ENCODE peak calls at places on chromosome 9, in eight cellular contexts. V is nephron progenitor cell; H is non-pigmented ciliary epithelial cell; C is KBM-7; I is CD8-positive, alpha-beta T cell; E is M059J; X is anterior cingulate cortex; K is GM23338. Q is an unnamed sample.

GRCh38 chr9:136426787-136427186 is 12.9 kb downstream of the INPP5E start:
- DNase-seq in V (no peak), H (no peak), C (no peak), I (no peak), E (no peak), X (no peak), K (no peak), Q (no peak)

GRCh38 chr9:113536166-113536482 is 72.6 kb downstream of the RGS3 start:
- DNase-seq in V (no peak), H (no peak), C (no peak), I (no peak), E (no peak), X (no peak), K (peak), Q (no peak)

GRCh38 chr9:133119461-133120342 is 1.3 kb downstream of the RALGDS start:
- DNase-seq in V (peak), H (no peak), C (no peak), I (no peak), E (no peak), X (no peak), K (peak), Q (no peak)

GRCh38 chr9:133707761-133708122 is 30.4 kb downstream of the SARDH start:
- DNase-seq in V (peak), H (no peak), C (no peak), I (no peak), E (no peak), X (no peak), K (no peak), Q (no peak)

GRCh38 chr9:127185931-127186781 is 63.7 kb upstream of the ANGPTL2 start:
- DNase-seq in V (no peak), H (no peak), C (no peak), I (no peak), E (no peak), X (peak), K (no peak), Q (no peak)

GRCh38 chr9:38109601-38110000 is 40.6 kb upstream of the SHB start:
- DNase-seq in V (no peak), H (no peak), C (no peak), I (no peak), E (no peak), X (no peak), K (no peak), Q (no peak)

GRCh38 chr9:130453487-130453886 is 8.7 kb downstream of the ASS1 start:
- DNase-seq in V (no peak), H (no peak), C (no peak), I (no peak), E (peak), X (no peak), K (no peak), Q (peak)

GRCh38 chr9:93132287-93132927 is 1.6 kb downstream of the NINJ1 start:
- DNase-seq in V (no peak), H (no peak), C (no peak), I (no peak), E (peak), X (no peak), K (peak), Q (no peak)

GRCh38 chr9:116959775-116960174 is 272.7 kb downstream of the TRIM32 start:
- DNase-seq in V (peak), H (no peak), C (no peak), I (no peak), E (peak), X (no peak), K (peak), Q (peak)

GRCh38 chr9:94018628-94019027 is 63.5 kb upstream of the BARX1 start:
- DNase-seq in V (no peak), H (no peak), C (no peak), I (no peak), E (no peak), X (no peak), K (no peak), Q (no peak)

GRCh38 chr9:135075234-135076142 is 12.0 kb upstream of the OLFM1 start:
- DNase-seq in V (peak), H (no peak), C (no peak), I (no peak), E (no peak), X (no peak), K (peak), Q (no peak)

GRCh38 chr9:129627556-129628492 is 1.9 kb downstream of the NTMT1 start:
- DNase-seq in V (no peak), H (no peak), C (no peak), I (no peak), E (peak), X (no peak), K (no peak), Q (no peak)

GRCh38 chr9:111839387-111839786 is 44.6 kb upstream of the SHOC1 start:
- DNase-seq in V (no peak), H (no peak), C (peak), I (no peak), E (peak), X (no peak), K (no peak), Q (no peak)

GRCh38 chr9:16361118-16361517 is 509.4 kb downstream of the BNC2 start:
- DNase-seq in V (no peak), H (no peak), C (no peak), I (no peak), E (no peak), X (no peak), K (no peak), Q (no peak)

GRCh38 chr9:125463926-125464325 is 202.3 kb downstream of the GAPVD1 start:
- DNase-seq in V (no peak), H (no peak), C (no peak), I (no peak), E (no peak), X (no peak), K (no peak), Q (no peak)

GRCh38 chr9:128203024-128203841 is at the start of gene DNM1:
- DNase-seq in V (peak), H (no peak), C (peak), I (peak), E (peak), X (no peak), K (peak), Q (no peak)

GRCh38 chr9:135307314-135307713 is 172.3 kb upstream of the PPP1R26 start:
- DNase-seq in V (no peak), H (no peak), C (no peak), I (no peak), E (no peak), X (no peak), K (no peak), Q (no peak)

GRCh38 chr9:88085481-88085880 is 52.8 kb downstream of the SPATA31C2 start:
- DNase-seq in V (no peak), H (no peak), C (no peak), I (no peak), E (peak), X (no peak), K (no peak), Q (no peak)

GRCh38 chr9:33225319-33226152 is 14.4 kb upstream of the SPINK4 start:
- DNase-seq in V (peak), H (peak), C (peak), I (peak), E (peak), X (no peak), K (peak), Q (no peak)

GRCh38 chr9:88535932-88536324 is 950 bp downstream of the NXNL2 start:
- DNase-seq in V (no peak), H (no peak), C (no peak), I (no peak), E (no peak), X (no peak), K (peak), Q (no peak)

GRCh38 chr9:137167752-137168574 is 1.9 kb downstream of the LRRC26 start:
- DNase-seq in V (peak), H (no peak), C (peak), I (no peak), E (no peak), X (no peak), K (peak), Q (no peak)

GRCh38 chr9:89153618-89154017 is 25.0 kb downstream of the SHC3 start:
- DNase-seq in V (no peak), H (peak), C (no peak), I (no peak), E (peak), X (no peak), K (no peak), Q (no peak)

GRCh38 chr9:93200449-93200742 is 16.5 kb downstream of the WNK2 start:
- DNase-seq in V (no peak), H (no peak), C (no peak), I (no peak), E (no peak), X (no peak), K (no peak), Q (no peak)

GRCh38 chr9:118568704-118569103 is 800.5 kb downstream of the BRINP1 start:
- DNase-seq in V (no peak), H (no peak), C (no peak), I (no peak), E (no peak), X (no peak), K (no peak), Q (no peak)

GRCh38 chr9:68585034-68585761 is 44.5 kb upstream of the TMEM252 start:
- DNase-seq in V (no peak), H (no peak), C (no peak), I (no peak), E (no peak), X (no peak), K (peak), Q (no peak)

GRCh38 chr9:22203371-22204138 is 194.4 kb upstream of the CDKN2B start:
- DNase-seq in V (no peak), H (no peak), C (no peak), I (no peak), E (peak), X (no peak), K (no peak), Q (no peak)

GRCh38 chr9:112921549-112921948 is 30.9 kb upstream of the SLC46A2 start:
- DNase-seq in V (peak), H (peak), C (peak), I (no peak), E (peak), X (no peak), K (peak), Q (no peak)

GRCh38 chr9:84170521-84171141 is 169.9 kb downstream of the SLC28A3 start:
- DNase-seq in V (no peak), H (peak), C (peak), I (no peak), E (peak), X (no peak), K (peak), Q (no peak)

Q was measured in NCI-H1417 treated with DMSO at 0.1 percent for 48 hours.